ENCODE peak calls at places on chromosomes 6 and 20, in nine cellular contexts. One of them, this sample, is unnamed.

GRCh38 chr6:127637830-127638229 is 60.9 kb downstream of the C6orf58 start:
- DNase-seq in upper lobe of right lung: no peak
- DNase-seq in activated CD4-positive, CD25-positive, alpha-beta regulatory T cell: no peak
- DNase-seq in HCEC 1CT: no peak
- DNase-seq in hypothalamus: no peak
- DNase-seq in lower lobe of right lung: no peak
- DNase-seq in AG04450: no peak
- DNase-seq in NCI-H748 treated with DMSO at 0.1 percent for 48 hours: no peak
- DNase-seq in ELF-1: no peak
- DNase-seq in this sample: no peak

GRCh38 chr20:46129955-46130481 is 11.9 kb downstream of the CD40 start:
- DNase-seq in ELF-1: no peak
- DNase-seq in NCI-H748 treated with DMSO at 0.1 percent for 48 hours: no peak
- DNase-seq in AG04450: no peak
- DNase-seq in hypothalamus: no peak
- DNase-seq in activated CD4-positive, CD25-positive, alpha-beta regulatory T cell: no peak
- DNase-seq in HCEC 1CT: no peak
- DNase-seq in upper lobe of right lung: no peak
- DNase-seq in lower lobe of right lung: no peak
- DNase-seq in this sample: no peak

GRCh38 chr20:58366016-58366415 is 23.0 kb upstream of the VAPB start:
- DNase-seq in AG04450: no peak
- DNase-seq in HCEC 1CT: no peak
- DNase-seq in lower lobe of right lung: no peak
- DNase-seq in activated CD4-positive, CD25-positive, alpha-beta regulatory T cell: no peak
- DNase-seq in NCI-H748 treated with DMSO at 0.1 percent for 48 hours: no peak
- DNase-seq in hypothalamus: no peak
- DNase-seq in ELF-1: peak; percentile 75
- DNase-seq in upper lobe of right lung: no peak
- DNase-seq in this sample: no peak

GRCh38 chr20:56409946-56410345 is 2.1 kb upstream of the CASS4 start:
- DNase-seq in HCEC 1CT: no peak
- DNase-seq in lower lobe of right lung: no peak
- DNase-seq in upper lobe of right lung: no peak
- DNase-seq in activated CD4-positive, CD25-positive, alpha-beta regulatory T cell: no peak
- DNase-seq in hypothalamus: no peak
- DNase-seq in ELF-1: no peak
- DNase-seq in AG04450: no peak
- DNase-seq in NCI-H748 treated with DMSO at 0.1 percent for 48 hours: no peak
- DNase-seq in this sample: no peak

GRCh38 chr20:58111340-58112016 is 117.0 kb downstream of the ANKRD60 start:
- DNase-seq in lower lobe of right lung: no peak
- DNase-seq in ELF-1: no peak
- DNase-seq in hypothalamus: no peak
- DNase-seq in activated CD4-positive, CD25-positive, alpha-beta regulatory T cell: no peak
- DNase-seq in HCEC 1CT: no peak
- DNase-seq in AG04450: no peak
- DNase-seq in NCI-H748 treated with DMSO at 0.1 percent for 48 hours: no peak
- DNase-seq in upper lobe of right lung: no peak
- DNase-seq in this sample: peak; percentile 79

GRCh38 chr6:56292505-56293181 is 45.3 kb upstream of the COL21A1 start:
- DNase-seq in hypothalamus: peak; percentile 42
- DNase-seq in upper lobe of right lung: no peak
- DNase-seq in AG04450: peak; percentile 41
- DNase-seq in HCEC 1CT: peak; percentile 68
- DNase-seq in lower lobe of right lung: no peak
- DNase-seq in ELF-1: peak; percentile 21
- DNase-seq in activated CD4-positive, CD25-positive, alpha-beta regulatory T cell: no peak
- DNase-seq in NCI-H748 treated with DMSO at 0.1 percent for 48 hours: peak; percentile 26
- DNase-seq in this sample: no peak

GRCh38 chr6:3609388-3609787 is 142.1 kb downstream of the PXDC1 start:
- DNase-seq in upper lobe of right lung: no peak
- DNase-seq in HCEC 1CT: no peak
- DNase-seq in NCI-H748 treated with DMSO at 0.1 percent for 48 hours: no peak
- DNase-seq in ELF-1: no peak
- DNase-seq in lower lobe of right lung: no peak
- DNase-seq in AG04450: no peak
- DNase-seq in activated CD4-positive, CD25-positive, alpha-beta regulatory T cell: no peak
- DNase-seq in hypothalamus: no peak
- DNase-seq in this sample: no peak

GRCh38 chr6:44569931-44570385 is 182.5 kb downstream of the CDC5L start:
- DNase-seq in upper lobe of right lung: peak; percentile 72
- DNase-seq in AG04450: no peak
- DNase-seq in lower lobe of right lung: peak; percentile 70
- DNase-seq in NCI-H748 treated with DMSO at 0.1 percent for 48 hours: no peak
- DNase-seq in hypothalamus: peak; percentile 77
- DNase-seq in HCEC 1CT: no peak
- DNase-seq in activated CD4-positive, CD25-positive, alpha-beta regulatory T cell: no peak
- DNase-seq in ELF-1: peak; percentile 29
- DNase-seq in this sample: no peak

GRCh38 chr6:163564536-163564935 is 150.0 kb downstream of the QKI start:
- DNase-seq in AG04450: no peak
- DNase-seq in upper lobe of right lung: no peak
- DNase-seq in lower lobe of right lung: no peak
- DNase-seq in NCI-H748 treated with DMSO at 0.1 percent for 48 hours: no peak
- DNase-seq in ELF-1: no peak
- DNase-seq in hypothalamus: no peak
- DNase-seq in activated CD4-positive, CD25-positive, alpha-beta regulatory T cell: no peak
- DNase-seq in HCEC 1CT: no peak
- DNase-seq in this sample: no peak

GRCh38 chr6:48757661-48758060 is 646.7 kb upstream of the PTCHD4 start:
- DNase-seq in activated CD4-positive, CD25-positive, alpha-beta regulatory T cell: no peak
- DNase-seq in lower lobe of right lung: no peak
- DNase-seq in NCI-H748 treated with DMSO at 0.1 percent for 48 hours: no peak
- DNase-seq in ELF-1: no peak
- DNase-seq in hypothalamus: no peak
- DNase-seq in AG04450: no peak
- DNase-seq in HCEC 1CT: no peak
- DNase-seq in upper lobe of right lung: no peak
- DNase-seq in this sample: no peak

GRCh38 chr6:123393333-123393732 is 243.4 kb downstream of the TRDN start:
- DNase-seq in HCEC 1CT: peak; percentile 7
- DNase-seq in lower lobe of right lung: no peak
- DNase-seq in ELF-1: no peak
- DNase-seq in NCI-H748 treated with DMSO at 0.1 percent for 48 hours: peak; percentile 82
- DNase-seq in upper lobe of right lung: no peak
- DNase-seq in AG04450: no peak
- DNase-seq in activated CD4-positive, CD25-positive, alpha-beta regulatory T cell: no peak
- DNase-seq in hypothalamus: no peak
- DNase-seq in this sample: no peak

GRCh38 chr6:154909821-154910220 is 85.3 kb upstream of the TIAM2 start:
- DNase-seq in lower lobe of right lung: no peak
- DNase-seq in NCI-H748 treated with DMSO at 0.1 percent for 48 hours: no peak
- DNase-seq in activated CD4-positive, CD25-positive, alpha-beta regulatory T cell: no peak
- DNase-seq in HCEC 1CT: no peak
- DNase-seq in upper lobe of right lung: no peak
- DNase-seq in AG04450: no peak
- DNase-seq in hypothalamus: no peak
- DNase-seq in ELF-1: no peak
- DNase-seq in this sample: no peak

GRCh38 chr20:31679357-31680285 is 41.9 kb downstream of the COX4I2 start:
- DNase-seq in AG04450: no peak
- DNase-seq in activated CD4-positive, CD25-positive, alpha-beta regulatory T cell: no peak
- DNase-seq in ELF-1: no peak
- DNase-seq in hypothalamus: no peak
- DNase-seq in lower lobe of right lung: no peak
- DNase-seq in HCEC 1CT: no peak
- DNase-seq in NCI-H748 treated with DMSO at 0.1 percent for 48 hours: no peak
- DNase-seq in upper lobe of right lung: no peak
- DNase-seq in this sample: no peak

GRCh38 chr6:145836170-145836569 is 21.6 kb upstream of the FBXO30 start:
- DNase-seq in ELF-1: no peak
- DNase-seq in activated CD4-positive, CD25-positive, alpha-beta regulatory T cell: no peak
- DNase-seq in lower lobe of right lung: no peak
- DNase-seq in upper lobe of right lung: no peak
- DNase-seq in hypothalamus: no peak
- DNase-seq in AG04450: no peak
- DNase-seq in NCI-H748 treated with DMSO at 0.1 percent for 48 hours: no peak
- DNase-seq in HCEC 1CT: peak; percentile 66
- DNase-seq in this sample: no peak

GRCh38 chr20:55291251-55291650 is 714.1 kb downstream of the CBLN4 start:
- DNase-seq in HCEC 1CT: no peak
- DNase-seq in ELF-1: no peak
- DNase-seq in AG04450: no peak
- DNase-seq in NCI-H748 treated with DMSO at 0.1 percent for 48 hours: no peak
- DNase-seq in lower lobe of right lung: no peak
- DNase-seq in activated CD4-positive, CD25-positive, alpha-beta regulatory T cell: no peak
- DNase-seq in upper lobe of right lung: no peak
- DNase-seq in hypothalamus: no peak
- DNase-seq in this sample: no peak

GRCh38 chr6:44779130-44779826 is 391.8 kb downstream of the CDC5L start:
- DNase-seq in upper lobe of right lung: no peak
- DNase-seq in activated CD4-positive, CD25-positive, alpha-beta regulatory T cell: no peak
- DNase-seq in ELF-1: no peak
- DNase-seq in NCI-H748 treated with DMSO at 0.1 percent for 48 hours: no peak
- DNase-seq in HCEC 1CT: no peak
- DNase-seq in lower lobe of right lung: peak; percentile 51
- DNase-seq in AG04450: no peak
- DNase-seq in hypothalamus: no peak
- DNase-seq in this sample: peak; percentile 79

GRCh38 chr6:1082040-1082935 is 229.6 kb upstream of the FOXQ1 start:
- DNase-seq in AG04450: peak; percentile 46
- DNase-seq in upper lobe of right lung: no peak
- DNase-seq in hypothalamus: no peak
- DNase-seq in NCI-H748 treated with DMSO at 0.1 percent for 48 hours: no peak
- DNase-seq in ELF-1: no peak
- DNase-seq in lower lobe of right lung: no peak
- DNase-seq in HCEC 1CT: peak; percentile 50
- DNase-seq in activated CD4-positive, CD25-positive, alpha-beta regulatory T cell: no peak
- DNase-seq in this sample: no peak

This sample was measured in esophagus muscularis mucosa.